ENCODE peak calls at places on chromosomes 13 and 19, in four cellular contexts. I, Y, G and S are unnamed samples.

GRCh38 chr13:44218501-44219240 is 155.0 kb upstream of the SERP2 start:
- DNase-seq in I (no peak), Y (no peak), G (no peak), S (no peak)

GRCh38 chr19:34336781-34337271 is 28.2 kb upstream of the GPI start:
- DNase-seq in I (no peak), Y (peak), G (no peak), S (peak)

GRCh38 chr13:53382008-53382407 is 353.4 kb downstream of the OLFM4 start:
- DNase-seq in I (no peak), Y (no peak), G (no peak), S (no peak)

GRCh38 chr13:59034198-59034597 is 1129.5 kb downstream of the DIAPH3 start:
- DNase-seq in I (no peak), Y (no peak), G (no peak), S (no peak)

GRCh38 chr13:36131931-36132297 is 732 bp upstream of the DCLK1 start:
- DNase-seq in I (no peak), Y (no peak), G (peak), S (no peak)

GRCh38 chr19:45770192-45771101 is 1.4 kb upstream of the SIX5 start:
- DNase-seq in I (peak), Y (peak), G (peak), S (peak)

GRCh38 chr13:49585220-49586157 is at the start of gene RCBTB1:
- DNase-seq in I (peak), Y (peak), G (peak), S (no peak)

GRCh38 chr13:36888645-36889044 is 31.4 kb downstream of the SMAD9 start:
- DNase-seq in I (no peak), Y (no peak), G (no peak), S (no peak)

GRCh38 chr13:106433066-106433465 is 102.4 kb downstream of the EFNB2 start:
- DNase-seq in I (no peak), Y (no peak), G (no peak), S (no peak)

GRCh38 chr19:50209131-50209530 is 5.7 kb downstream of the MYH14 start:
- DNase-seq in I (no peak), Y (no peak), G (no peak), S (no peak)

GRCh38 chr13:46648166-46648607 is 95.2 kb downstream of the LRCH1 start:
- DNase-seq in I (no peak), Y (no peak), G (no peak), S (no peak)

GRCh38 chr19:11435833-11436313 is 438 bp downstream of the PRKCSH start:
- DNase-seq in I (no peak), Y (no peak), G (no peak), S (no peak)

GRCh38 chr19:35479278-35479677 is 11.0 kb downstream of the KRTDAP start:
- DNase-seq in I (no peak), Y (no peak), G (no peak), S (no peak)

GRCh38 chr13:113243847-113244246 is 34.4 kb downstream of the CUL4A start:
- DNase-seq in I (no peak), Y (no peak), G (no peak), S (no peak)

GRCh38 chr13:33286143-33286542 is 588 bp upstream of the STARD13 start:
- DNase-seq in I (no peak), Y (no peak), G (no peak), S (no peak)

GRCh38 chr13:20037908-20038307 is 79.4 kb downstream of the ZMYM2 start:
- DNase-seq in I (no peak), Y (no peak), G (no peak), S (no peak)

GRCh38 chr13:45194081-45194939 is 6.5 kb downstream of the KCTD4 start:
- DNase-seq in I (no peak), Y (no peak), G (peak), S (no peak)

DNA sequence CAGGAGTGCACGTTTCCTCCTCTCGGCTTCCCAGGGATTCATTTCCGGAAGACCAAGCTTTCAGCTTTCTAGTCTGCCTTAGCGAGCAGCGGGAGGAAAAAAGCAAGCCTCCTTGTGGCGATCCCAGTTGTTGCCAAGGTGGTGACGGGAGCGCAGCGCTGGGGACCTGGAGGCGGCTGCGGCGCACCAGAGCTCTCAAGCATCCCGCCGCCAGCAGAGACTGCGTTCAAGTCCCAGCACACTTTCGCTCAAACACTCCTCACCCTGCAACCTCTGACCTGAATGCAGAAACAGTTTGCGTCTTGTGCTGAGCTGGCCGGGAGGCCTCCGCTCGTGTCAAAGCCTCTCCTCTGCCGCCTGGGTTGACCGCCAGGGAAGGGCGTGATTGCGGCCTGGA is 4.9 kb downstream of the GSX1 start:
- DNase-seq in I (peak), Y (no peak), G (no peak), S (no peak)
- H3K4me3 ChIP-seq in I (peak), Y (no peak), G (no peak), S (no peak)

GRCh38 chr19:33301900-33302174 is 497 bp downstream of the CEBPA start:
- DNase-seq in I (no peak), Y (no peak), G (no peak), S (no peak)
- H3K4me3 ChIP-seq in I (peak), Y (peak), G (peak), S (peak)

DNA sequence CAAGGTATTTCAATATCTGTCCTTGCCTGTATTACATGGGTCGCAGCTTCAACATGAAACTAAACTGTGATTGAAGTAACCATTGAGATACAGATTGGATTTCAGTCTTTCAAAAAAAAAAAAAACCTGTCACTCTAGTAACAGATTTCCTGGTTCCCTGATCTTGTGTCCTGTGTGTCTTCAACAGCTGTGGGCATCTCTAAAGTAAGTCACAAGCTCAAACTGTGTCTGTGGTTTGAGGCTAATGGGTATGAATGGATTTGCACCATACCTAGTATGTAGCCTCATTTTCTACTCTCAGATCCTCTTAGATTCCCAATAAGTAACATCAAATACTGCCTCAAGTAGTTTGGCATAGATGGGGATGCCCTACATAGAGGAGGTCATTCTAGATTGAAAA is 300.1 kb downstream of the COG6 start:
- DNase-seq in I (no peak), Y (no peak), G (no peak), S (no peak)
- H3K4me3 ChIP-seq in I (no peak), Y (no peak), G (no peak), S (no peak)

GRCh38 chr19:9073806-9074205 is 13.1 kb upstream of the OR1M1 start:
- DNase-seq in I (no peak), Y (no peak), G (no peak), S (no peak)

GRCh38 chr19:9075064-9075964 is 11.5 kb upstream of the OR1M1 start:
- DNase-seq in I (peak), Y (no peak), G (peak), S (peak)

GRCh38 chr19:9078651-9079050 is 8.2 kb upstream of the OR1M1 start:
- DNase-seq in I (no peak), Y (no peak), G (no peak), S (no peak)

DNA sequence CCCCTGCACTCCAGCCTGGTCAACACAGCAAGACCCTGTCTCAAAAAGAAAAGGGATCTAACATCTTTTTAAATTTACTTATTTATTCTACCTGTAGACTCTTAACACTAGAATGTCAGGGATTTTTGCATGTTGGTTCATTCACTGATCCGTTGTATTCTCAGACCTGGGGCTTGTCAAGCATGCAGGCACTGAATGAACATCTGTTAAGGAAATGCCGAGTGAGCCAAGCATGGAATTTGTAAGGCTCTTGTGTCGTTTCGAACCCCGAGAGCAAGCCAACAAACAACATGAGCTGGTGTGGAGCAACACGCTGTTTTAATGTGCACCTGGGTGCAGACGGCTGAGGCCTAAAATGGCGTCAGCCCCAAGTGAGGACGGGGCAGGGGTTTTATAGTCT is 10.0 kb upstream of the OR1M1 start:
- DNase-seq in I (no peak), Y (no peak), G (no peak), S (no peak)
- H3K4me3 ChIP-seq in I (no peak), Y (no peak), G (no peak), S (no peak)

GRCh38 chr13:103403814-103404213 is 337.6 kb upstream of the SLC10A2 start:
- DNase-seq in I (no peak), Y (no peak), G (no peak), S (no peak)

GRCh38 chr13:103403148-103403740 is 337.0 kb upstream of the SLC10A2 start:
- DNase-seq in I (no peak), Y (no peak), G (no peak), S (no peak)

DNA sequence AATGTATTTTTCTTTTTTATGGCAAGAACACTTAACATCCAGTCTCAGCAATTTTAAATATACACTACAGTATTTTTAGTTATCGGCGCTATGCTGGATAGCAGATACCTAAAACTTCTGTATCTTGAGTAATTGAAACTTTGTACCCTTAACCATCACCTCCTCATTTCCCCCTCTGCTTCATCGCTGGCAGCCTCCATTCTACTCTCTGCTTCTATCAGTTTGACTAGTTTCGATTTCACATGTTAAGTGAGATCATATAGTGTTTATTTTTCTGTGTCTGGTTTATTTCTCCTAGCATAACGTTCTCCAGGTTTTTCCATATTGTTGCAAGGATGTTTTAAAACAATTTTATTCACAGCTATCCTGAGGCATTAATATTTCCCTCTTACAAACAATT is 340.8 kb upstream of the SLC10A2 start:
- DNase-seq in I (no peak), Y (no peak), G (no peak), S (no peak)
- H3K4me3 ChIP-seq in I (no peak), Y (no peak), G (no peak), S (no peak)

GRCh38 chr19:4369109-4369887 is 25.9 kb downstream of the MPND start:
- DNase-seq in I (no peak), Y (peak), G (no peak), S (no peak)
- H3K4me3 ChIP-seq in I (no peak), Y (peak), G (no peak), S (no peak)

DNA sequence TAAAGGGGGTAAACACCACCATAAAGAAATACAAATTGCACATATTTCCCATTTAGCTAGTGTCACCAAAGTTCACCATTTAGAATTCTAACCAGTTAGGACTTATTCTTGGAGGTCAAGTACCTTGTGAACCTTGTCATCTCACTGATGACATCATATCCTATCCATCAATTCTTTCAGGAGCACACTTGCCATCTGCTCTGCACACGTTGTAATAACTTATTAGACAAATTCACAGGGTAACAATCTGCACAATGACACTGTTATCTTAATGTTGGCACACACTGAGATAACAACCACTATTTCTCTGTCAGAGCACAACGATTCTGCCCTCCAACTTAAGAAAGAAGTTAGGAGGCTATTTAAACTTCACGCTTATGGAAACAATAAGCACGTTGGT is 351.4 kb downstream of the DACH1 start:
- DNase-seq in I (no peak), Y (no peak), G (no peak), S (no peak)
- H3K4me3 ChIP-seq in I (no peak), Y (no peak), G (no peak), S (no peak)

GRCh38 chr19:955803-956746 is 28.1 kb upstream of the WDR18 start:
- DNase-seq in I (no peak), Y (no peak), G (no peak), S (no peak)
- H3K4me3 ChIP-seq in I (peak), Y (no peak), G (no peak), S (no peak)

GRCh38 chr19:31385744-31386143 is 36.5 kb upstream of the TSHZ3 start:
- DNase-seq in I (no peak), Y (no peak), G (no peak), S (no peak)

GRCh38 chr19:31386806-31387205 is 37.6 kb upstream of the TSHZ3 start:
- DNase-seq in I (no peak), Y (no peak), G (no peak), S (no peak)

GRCh38 chr19:31389874-31390273 is 40.6 kb upstream of the TSHZ3 start:
- DNase-seq in I (no peak), Y (no peak), G (no peak), S (no peak)

GRCh38 chr19:31390721-31391120 is 41.5 kb upstream of the TSHZ3 start:
- DNase-seq in I (no peak), Y (no peak), G (no peak), S (no peak)

DNA sequence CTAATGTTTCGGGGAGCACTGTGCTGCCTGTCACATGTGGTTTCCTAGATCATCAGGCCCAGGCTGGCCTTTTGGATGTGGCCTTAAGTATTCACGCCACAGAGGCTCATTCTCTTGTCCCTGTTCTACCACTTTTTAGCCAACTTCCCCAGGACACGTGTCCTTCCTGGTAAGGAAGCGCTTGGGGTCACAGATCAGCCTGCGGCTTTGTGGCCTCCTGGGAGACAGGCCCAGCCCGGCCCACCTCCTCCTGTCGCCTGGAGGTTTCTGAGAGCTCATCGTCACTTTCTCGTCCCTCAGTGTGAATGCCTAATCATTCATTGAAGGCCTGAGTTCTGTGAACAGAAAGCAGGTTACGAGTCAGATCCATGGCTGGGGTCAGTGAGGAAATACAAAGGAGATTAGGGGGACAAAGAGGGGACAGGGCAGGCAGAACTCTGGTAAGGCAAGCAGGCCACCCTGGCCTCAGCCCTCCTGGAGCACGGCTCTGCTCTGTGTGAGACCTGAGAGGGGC is 38.5 kb upstream of the TSHZ3 start:
- DNase-seq in I (no peak), Y (no peak), G (no peak), S (no peak)
- H3K4me3 ChIP-seq in I (no peak), Y (no peak), G (no peak), S (no peak)